ENCODE peak calls at places on chromosomes 4 and X, in eight cellular contexts. T, D, R, H, Y, W, S and U are unnamed samples.

GRCh38 chr4:165864228-165864627 is 8.8 kb upstream of the TLL1 start:
- DNase-seq in T (no peak), D (peak), R (no peak), H (no peak), Y (no peak), W (no peak), S (peak), U (no peak)

GRCh38 chr4:116413222-116413621 is 672.2 kb downstream of the TRAM1L1 start:
- DNase-seq in T (no peak), D (no peak), R (peak), H (no peak), Y (no peak), W (no peak), S (peak), U (no peak)

GRCh38 chr4:93825551-93826216 is 2.9 kb upstream of the ATOH1 start:
- DNase-seq in T (no peak), D (no peak), R (no peak), H (no peak), Y (no peak), W (no peak), S (no peak), U (no peak)

GRCh38 chr4:148355442-148356123 is 86.6 kb downstream of the NR3C2 start:
- DNase-seq in T (no peak), D (peak), R (no peak), H (no peak), Y (no peak), W (no peak), S (no peak), U (no peak)

GRCh38 chr4:73662709-73663546 is 42.7 kb upstream of the RASSF6 start:
- DNase-seq in T (no peak), D (peak), R (peak), H (no peak), Y (peak), W (no peak), S (peak), U (peak)

GRCh38 chr4:8689741-8690140 is 97.2 kb downstream of the CPZ start:
- DNase-seq in T (no peak), D (no peak), R (no peak), H (no peak), Y (no peak), W (no peak), S (no peak), U (no peak)

GRCh38 chr4:158993895-158994294 is 109.0 kb upstream of the RAPGEF2 start:
- DNase-seq in T (no peak), D (no peak), R (no peak), H (peak), Y (no peak), W (no peak), S (peak), U (no peak)

GRCh38 chr4:575281-576141 is 584 bp downstream of the TMEM271 start:
- DNase-seq in T (no peak), D (peak), R (no peak), H (no peak), Y (peak), W (peak), S (no peak), U (no peak)

GRCh38 chr4:138053601-138054322 is 188.4 kb downstream of the SLC7A11 start:
- DNase-seq in T (no peak), D (peak), R (no peak), H (no peak), Y (peak), W (peak), S (no peak), U (no peak)

GRCh38 chr4:128163177-128164117 is 102.3 kb downstream of the LARP1B start:
- DNase-seq in T (no peak), D (peak), R (no peak), H (no peak), Y (peak), W (no peak), S (no peak), U (no peak)

GRCh38 chr4:3835527-3836040 is 69.4 kb downstream of the ADRA2C start:
- DNase-seq in T (no peak), D (no peak), R (no peak), H (no peak), Y (no peak), W (no peak), S (no peak), U (no peak)

GRCh38 chrX:71636438-71637252 is 18.3 kb upstream of the CXCR3 start:
- DNase-seq in T (no peak), D (peak), R (no peak), H (no peak), Y (no peak), W (no peak), S (peak), U (peak)

GRCh38 chr4:110294165-110294564 is 95.8 kb upstream of the ELOVL6 start:
- DNase-seq in T (no peak), D (no peak), R (no peak), H (no peak), Y (no peak), W (no peak), S (no peak), U (no peak)

GRCh38 chrX:67544871-67545771 is 1.3 kb downstream of the AR start:
- DNase-seq in T (no peak), D (peak), R (no peak), H (no peak), Y (no peak), W (peak), S (no peak), U (no peak)

GRCh38 chr4:136495076-136495475 is 1037.2 kb downstream of the PCDH18 start:
- DNase-seq in T (no peak), D (no peak), R (no peak), H (no peak), Y (no peak), W (no peak), S (no peak), U (no peak)

GRCh38 chr4:75696036-75696435 is 22.8 kb upstream of the G3BP2 start:
- DNase-seq in T (no peak), D (no peak), R (no peak), H (no peak), Y (no peak), W (no peak), S (peak), U (no peak)

GRCh38 chrX:44152867-44153266 is 179.7 kb upstream of the NDP start:
- DNase-seq in T (no peak), D (no peak), R (no peak), H (no peak), Y (peak), W (no peak), S (no peak), U (no peak)